ENCODE peak calls at places on chromosomes 16 and 17, in four cellular contexts. One of them, this sample, is unnamed.

GRCh38 chr17:32995416-32995815 is 3.8 kb downstream of the SPACA3 start:
- DNase-seq in small intestine: no peak
- DNase-seq in progenitor cell of endocrine pancreas: no peak
- DNase-seq in HFFc6: no peak
- DNase-seq in this sample: no peak

GRCh38 chr17:14396542-14396941 is 95.7 kb downstream of the HS3ST3B1 start:
- DNase-seq in progenitor cell of endocrine pancreas: no peak
- DNase-seq in HFFc6: peak
- DNase-seq in small intestine: no peak
- DNase-seq in this sample: no peak

GRCh38 chr17:78235885-78236284 is 4.5 kb downstream of the TMEM235 start:
- DNase-seq in small intestine: no peak
- DNase-seq in progenitor cell of endocrine pancreas: no peak
- DNase-seq in HFFc6: no peak
- DNase-seq in this sample: no peak

GRCh38 chr17:2691965-2692780 is 19.4 kb downstream of the CLUH start:
- DNase-seq in progenitor cell of endocrine pancreas: no peak
- DNase-seq in HFFc6: no peak
- DNase-seq in small intestine: no peak
- DNase-seq in this sample: no peak

GRCh38 chr17:17128476-17129075 is 77.6 kb downstream of the PLD6 start:
- DNase-seq in small intestine: no peak
- DNase-seq in HFFc6: no peak
- DNase-seq in progenitor cell of endocrine pancreas: no peak
- DNase-seq in this sample: no peak

GRCh38 chr17:70699408-70699807 is 530.1 kb downstream of the KCNJ2 start:
- DNase-seq in HFFc6: no peak
- DNase-seq in small intestine: no peak
- DNase-seq in progenitor cell of endocrine pancreas: no peak
- DNase-seq in this sample: no peak

GRCh38 chr17:694239-694638 is 20.4 kb downstream of the VPS53 start:
- DNase-seq in progenitor cell of endocrine pancreas: no peak
- DNase-seq in small intestine: no peak
- DNase-seq in HFFc6: peak
- DNase-seq in this sample: no peak

GRCh38 chr16:77805403-77805802 is 17.0 kb downstream of the VAT1L start:
- DNase-seq in progenitor cell of endocrine pancreas: no peak
- DNase-seq in HFFc6: no peak
- DNase-seq in small intestine: no peak
- DNase-seq in this sample: no peak

GRCh38 chr16:67238806-67239470 is 8.3 kb downstream of the FHOD1 start:
- DNase-seq in small intestine: no peak
- DNase-seq in progenitor cell of endocrine pancreas: no peak
- DNase-seq in HFFc6: no peak
- DNase-seq in this sample: no peak

GRCh38 chr16:72658888-72659717 is 388.8 kb downstream of the ZFHX3 start:
- DNase-seq in small intestine: no peak
- DNase-seq in HFFc6: peak
- DNase-seq in progenitor cell of endocrine pancreas: no peak
- DNase-seq in this sample: no peak

GRCh38 chr16:84453061-84453752 is 51.3 kb downstream of the MEAK7 start:
- DNase-seq in progenitor cell of endocrine pancreas: no peak
- DNase-seq in small intestine: no peak
- DNase-seq in HFFc6: no peak
- DNase-seq in this sample: no peak

GRCh38 chr16:50395763-50396710 is 27.2 kb upstream of the BRD7 start:
- DNase-seq in small intestine: no peak
- DNase-seq in progenitor cell of endocrine pancreas: no peak
- DNase-seq in HFFc6: no peak
- DNase-seq in this sample: no peak

GRCh38 chr17:13609953-13610352 is 8.2 kb upstream of the HS3ST3A1 start:
- DNase-seq in small intestine: no peak
- DNase-seq in progenitor cell of endocrine pancreas: no peak
- DNase-seq in HFFc6: no peak
- DNase-seq in this sample: no peak

GRCh38 chr17:4480929-4481898 is 17.5 kb upstream of the SPNS2 start:
- DNase-seq in HFFc6: no peak
- DNase-seq in small intestine: peak
- DNase-seq in progenitor cell of endocrine pancreas: no peak
- DNase-seq in this sample: no peak

GRCh38 chr16:11138769-11139623 is 117.0 kb downstream of the SOCS1 start:
- DNase-seq in small intestine: no peak
- DNase-seq in progenitor cell of endocrine pancreas: no peak
- DNase-seq in HFFc6: no peak
- DNase-seq in this sample: peak

GRCh38 chr17:30095507-30096244 is 20.9 kb upstream of the NSRP1 start:
- DNase-seq in small intestine: peak
- DNase-seq in progenitor cell of endocrine pancreas: no peak
- DNase-seq in HFFc6: peak
- DNase-seq in this sample: peak

GRCh38 chr16:81946206-81946605 is 65.1 kb downstream of the SDR42E1 start:
- DNase-seq in progenitor cell of endocrine pancreas: no peak
- DNase-seq in HFFc6: peak
- DNase-seq in small intestine: no peak
- DNase-seq in this sample: no peak

GRCh38 chr16:47928008-47928407 is 227.8 kb downstream of the ABCC12 start:
- DNase-seq in small intestine: peak
- DNase-seq in progenitor cell of endocrine pancreas: no peak
- DNase-seq in HFFc6: no peak
- DNase-seq in this sample: no peak

GRCh38 chr17:32852811-32853210 is 24.1 kb downstream of the MYO1D start:
- DNase-seq in small intestine: no peak
- DNase-seq in HFFc6: peak
- DNase-seq in progenitor cell of endocrine pancreas: no peak
- DNase-seq in this sample: no peak

GRCh38 chr17:79979201-79979840 is 56.4 kb downstream of the TBC1D16 start:
- DNase-seq in small intestine: no peak
- DNase-seq in progenitor cell of endocrine pancreas: no peak
- DNase-seq in HFFc6: no peak
- DNase-seq in this sample: no peak

GRCh38 chr16:27549857-27550581 is at the start of the genes GTF3C1 and KATNIP:
- DNase-seq in HFFc6: peak
- DNase-seq in progenitor cell of endocrine pancreas: peak
- DNase-seq in small intestine: peak
- DNase-seq in this sample: peak

GRCh38 chr17:76578376-76578775 is 7.3 kb downstream of the ST6GALNAC2 start:
- DNase-seq in small intestine: no peak
- DNase-seq in progenitor cell of endocrine pancreas: no peak
- DNase-seq in HFFc6: peak
- DNase-seq in this sample: no peak

GRCh38 chr16:22335668-22336246 is 38.5 kb downstream of the POLR3E start:
- DNase-seq in HFFc6: no peak
- DNase-seq in progenitor cell of endocrine pancreas: no peak
- DNase-seq in small intestine: no peak
- DNase-seq in this sample: no peak

GRCh38 chr16:79883494-79883893 is 283.0 kb upstream of the MAF start:
- DNase-seq in progenitor cell of endocrine pancreas: no peak
- DNase-seq in HFFc6: no peak
- DNase-seq in small intestine: no peak
- DNase-seq in this sample: no peak